ENCODE peak calls at places on chromosomes 13 and 19, in five cellular contexts. I is upper lobe of left lung, Q is stomach, F is ascending aorta, V is breast epithelium. K is an unnamed sample.
A peak's percentile ranks its signal among the peaks of the same experiment; 100 is the strongest.

GRCh38 chr19:54207908-54208783 is 7.5 kb downstream of the RPS9 start:
- DNase-seq in I (peak; percentile 97), F (peak; percentile 86), V (no peak), Q (peak; percentile 71), K (peak; percentile 87)

GRCh38 chr13:110815471-110816204 is 99.2 kb downstream of the ANKRD10 start:
- DNase-seq in V (no peak), I (peak; percentile 32), F (no peak), Q (no peak), K (peak; percentile 30)

GRCh38 chr13:66076417-66076816 is 1153.7 kb downstream of the PCDH9 start:
- DNase-seq in F (no peak), V (no peak), Q (no peak), I (no peak), K (no peak)

GRCh38 chr13:67792151-67792665 is 562.1 kb upstream of the PCDH9 start:
- DNase-seq in Q (no peak), V (no peak), F (no peak), I (no peak), K (no peak)

GRCh38 chr19:46821512-46822359 is 28.9 kb downstream of the AP2S1 start:
- DNase-seq in I (no peak), Q (no peak), V (no peak), F (no peak), K (peak; percentile 78)

GRCh38 chr19:14097532-14098151 is 7.1 kb upstream of the SAMD1 start:
- DNase-seq in V (no peak), Q (no peak), I (no peak), F (no peak), K (no peak)

GRCh38 chr13:71459708-71460107 is 407.3 kb downstream of the DACH1 start:
- DNase-seq in V (no peak), F (no peak), I (no peak), Q (no peak), K (no peak)

GRCh38 chr19:42568006-42568405 is 26.7 kb downstream of the CEACAM8 start:
- DNase-seq in Q (no peak), I (no peak), F (no peak), V (no peak), K (no peak)

GRCh38 chr13:111005364-111005763 is 90.5 kb upstream of the ANKRD10 start:
- DNase-seq in F (no peak), V (no peak), I (no peak), Q (no peak), K (no peak)

GRCh38 chr19:33577947-33578346 is 43.8 kb upstream of the CHST8 start:
- DNase-seq in V (no peak), F (no peak), Q (no peak), I (no peak), K (no peak)

GRCh38 chr13:77503398-77503797 is 32.1 kb upstream of the SCEL start:
- DNase-seq in F (no peak), I (no peak), Q (no peak), V (no peak), K (no peak)

GRCh38 chr13:113668491-113668971 is 1.5 kb downstream of the GRK1 start:
- DNase-seq in I (peak; percentile 15), V (peak; percentile 49), F (peak; percentile 54), Q (peak; percentile 22), K (peak; percentile 61)

GRCh38 chr13:79936368-79937136 is 404.4 kb downstream of the SPRY2 start:
- DNase-seq in Q (no peak), V (no peak), I (no peak), F (peak; percentile 91), K (no peak)

GRCh38 chr13:21595546-21595822 is 8.5 kb downstream of the MICU2 start:
- DNase-seq in Q (no peak), F (no peak), I (no peak), V (no peak), K (no peak)

GRCh38 chr13:93776936-93777335 is 550.3 kb downstream of the GPC6 start:
- DNase-seq in F (no peak), V (no peak), I (no peak), Q (no peak), K (no peak)

GRCh38 chr19:51772977-51773376 is 12.0 kb downstream of the FPR2 start:
- DNase-seq in I (peak; percentile 47), F (no peak), Q (no peak), V (no peak), K (no peak)

GRCh38 chr19:46383171-46383815 is 30.1 kb downstream of the CCDC8 start:
- DNase-seq in V (no peak), F (peak; percentile 59), I (no peak), Q (no peak), K (peak; percentile 16)

GRCh38 chr19:44686896-44687295 is 12.1 kb upstream of the CEACAM16 start:
- DNase-seq in F (no peak), V (no peak), I (no peak), Q (no peak), K (no peak)

GRCh38 chr19:38059897-38060296 is 152.9 kb downstream of the SIPA1L3 start:
- DNase-seq in Q (no peak), I (peak; percentile 77), F (no peak), V (no peak), K (no peak)

GRCh38 chr19:13099073-13099999 is 3.3 kb downstream of the LYL1 start:
- DNase-seq in Q (peak; percentile 78), I (peak; percentile 92), V (no peak), F (peak; percentile 81), K (peak; percentile 91)

GRCh38 chr19:54115071-54116063 is at the start of the genes PRPF31 and TFPT:
- DNase-seq in V (peak; percentile 97), F (peak; percentile 99), Q (peak; percentile 98), I (peak; percentile 96), K (peak; percentile 97)

GRCh38 chr13:25118371-25118770 is 22.4 kb downstream of the PABPC3 start:
- DNase-seq in I (no peak), Q (no peak), V (no peak), F (no peak), K (no peak)

GRCh38 chr13:113723400-113724015 is 35.5 kb upstream of the TMEM255B start:
- DNase-seq in F (no peak), V (no peak), I (no peak), Q (no peak), K (no peak)

GRCh38 chr19:50416034-50416814 is 2.5 kb upstream of the SPIB start:
- DNase-seq in Q (no peak), V (no peak), F (no peak), I (no peak), K (no peak)
- H3K27ac ChIP-seq in Q (no peak overlapping the region), V (no peak overlapping the region), F (no peak overlapping the region), I (no peak overlapping the region), K (no peak overlapping the region)

GRCh38 chr19:8457209-8457608 is 12.4 kb downstream of the HNRNPM start:
- DNase-seq in F (no peak), Q (no peak), I (no peak), V (no peak), K (no peak)
- TF ChIP-seq CTCF in F (no peak), Q (no peak), I (no peak), V (no peak), K (no peak)

GRCh38 chr19:58002384-58003152 is at the start of gene ZNF606:
- DNase-seq in Q (peak; percentile 89), F (peak; percentile 90), V (peak; percentile 83), I (peak; percentile 87), K (peak; percentile 95)
- H3K9me3 ChIP-seq in Q (peaks cover 60% of the 10 kb centered on the region), F (peaks cover 53% of the 10 kb centered on the region), V (peaks cover 56% of the 10 kb centered on the region), I (peaks cover 14% of the 10 kb centered on the region), K (peaks cover 46% of the 10 kb centered on the region)

DNA sequence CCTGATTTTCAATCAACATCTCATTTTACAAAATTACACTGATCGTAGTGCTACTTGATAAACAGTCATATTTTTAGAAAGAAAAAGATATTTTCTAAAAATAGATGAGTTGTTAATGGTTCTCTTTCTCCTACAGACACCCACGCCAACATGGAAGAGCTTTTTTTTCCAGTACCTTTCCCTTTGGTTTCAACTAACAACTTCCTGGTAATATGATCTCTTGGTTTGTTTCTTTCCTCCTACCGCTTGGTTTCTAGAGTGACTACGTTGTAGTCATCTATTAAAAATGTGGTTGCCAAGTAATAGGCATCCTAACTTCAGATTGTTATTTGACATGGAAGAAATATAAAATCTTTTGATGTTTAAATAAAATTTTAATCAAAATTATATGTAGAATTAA is 189.0 kb downstream of the LACC1 start:
- DNase-seq in V (no peak), I (no peak), F (no peak), Q (no peak), K (no peak)
- H3K27ac ChIP-seq in V (no peak overlapping the region), I (no peak overlapping the region), F (no peak overlapping the region), Q (no peak overlapping the region), K (no peak overlapping the region)

GRCh38 chr19:31185261-31185660 is 164.0 kb downstream of the TSHZ3 start:
- DNase-seq in Q (no peak), V (no peak), I (no peak), F (no peak), K (no peak)
- TF ChIP-seq CTCF in Q (no peak), V (no peak), I (no peak), F (no peak), K (no peak)

GRCh38 chr13:19154843-19155242 is 26.8 kb downstream of the TUBA3C start:
- DNase-seq in V (no peak), F (no peak), I (no peak), Q (peak; percentile 20), K (peak; percentile 57)

GRCh38 chr13:19152403-19152802 is 29.2 kb downstream of the TUBA3C start:
- DNase-seq in V (no peak), F (no peak), Q (no peak), I (no peak), K (no peak)

GRCh38 chr13:19151581-19152263 is 29.9 kb downstream of the TUBA3C start:
- DNase-seq in I (no peak), V (no peak), Q (no peak), F (no peak), K (no peak)

GRCh38 chr13:19155321-19155861 is 26.2 kb downstream of the TUBA3C start:
- DNase-seq in V (no peak), I (no peak), Q (peak; percentile 23), F (no peak), K (peak; percentile 64)

DNA sequence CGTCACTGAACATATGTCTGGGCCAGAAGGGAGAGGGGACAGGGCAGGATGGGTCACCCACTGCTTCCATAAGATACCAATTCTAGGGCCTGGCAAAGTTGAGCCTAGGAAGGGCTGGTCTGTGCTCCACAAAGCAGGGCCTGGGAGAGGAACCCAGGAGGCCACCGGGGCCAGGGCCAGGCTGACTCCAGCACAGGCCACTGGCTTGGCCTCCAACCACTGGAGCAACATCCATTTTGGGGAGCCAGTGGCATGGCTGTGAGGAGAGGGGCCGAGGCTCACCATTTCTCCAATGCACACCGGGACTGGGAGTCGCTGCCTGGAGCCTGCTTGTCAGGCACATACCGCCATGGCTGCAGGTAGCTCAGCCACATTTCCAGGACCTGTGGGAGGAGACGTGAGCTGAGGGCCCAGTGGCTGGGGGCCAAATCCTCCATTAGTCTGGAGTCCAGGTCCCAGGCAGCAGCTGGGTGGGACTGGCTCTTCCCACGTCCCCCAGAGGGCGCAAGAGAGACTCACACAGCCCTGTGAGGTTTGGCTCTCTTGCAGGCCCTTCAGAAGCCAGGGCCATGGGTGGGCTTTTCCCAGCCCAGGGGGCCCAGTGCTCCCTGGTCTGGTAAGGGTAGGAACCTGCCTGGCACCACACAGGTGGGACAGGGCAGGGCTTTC is 27.7 kb downstream of the TUBA3C start:
- DNase-seq in F (no peak), Q (no peak), I (no peak), V (no peak), K (peak; percentile 57)
- H3K9me3 ChIP-seq in F (no peaks in the 10 kb centered on the region), Q (no peaks in the 10 kb centered on the region), I (no peaks in the 10 kb centered on the region), V (no peaks in the 10 kb centered on the region), K (no peaks in the 10 kb centered on the region)

GRCh38 chr19:1425902-1426301 is 12.3 kb upstream of the RPS15 start:
- DNase-seq in V (no peak), F (no peak), I (no peak), Q (no peak), K (no peak)
- H3K27ac ChIP-seq in V (no peak overlapping the region), F (no peak overlapping the region), I (no peak overlapping the region), Q (no peak overlapping the region), K (no peak overlapping the region)